ENCODE peak calls at places on chromosomes 7 and 10, in five cellular contexts. K, M, G, H and J are unnamed samples.
A peak's percentile ranks its signal among the peaks of the same experiment; 100 is the strongest.

GRCh38 chr10:120041807-120042545 is 149.4 kb downstream of the SEC23IP start:
- DNase-seq in M (no peak), H (no peak), G (no peak), K (no peak), J (no peak)

GRCh38 chr7:133675510-133676218 is 422.8 kb downstream of the EXOC4 start:
- DNase-seq in G (no peak), K (no peak), H (no peak), M (no peak), J (no peak)

GRCh38 chr10:93752761-93753160 is 5.0 kb upstream of the LGI1 start:
- DNase-seq in K (no peak), M (no peak), G (no peak), H (no peak), J (no peak)

GRCh38 chr7:8260871-8261707 is 878 bp downstream of the ICA1 start:
- DNase-seq in M (no peak), G (no peak), K (peak; percentile 67), H (peak; percentile 56), J (peak; percentile 73)

GRCh38 chr10:96826438-96826837 is 5.7 kb upstream of the LCOR start:
- DNase-seq in H (no peak), K (no peak), G (no peak), M (no peak), J (no peak)

GRCh38 chr10:79139124-79139835 is 70.5 kb downstream of the ZMIZ1 start:
- DNase-seq in K (no peak), M (no peak), G (no peak), H (no peak), J (no peak)

GRCh38 chr7:2666588-2667250 is 21.3 kb upstream of the AMZ1 start:
- DNase-seq in G (no peak), M (no peak), H (no peak), K (no peak), J (no peak)

GRCh38 chr7:122354656-122355055 is 50.1 kb upstream of the FEZF1 start:
- DNase-seq in H (no peak), K (no peak), G (no peak), M (no peak), J (no peak)

GRCh38 chr7:28433604-28434254 is 21.4 kb downstream of the CREB5 start:
- DNase-seq in M (no peak), K (no peak), H (no peak), G (no peak), J (no peak)

GRCh38 chr10:22823109-22823508 is 104.7 kb upstream of the ARMC3 start:
- DNase-seq in H (no peak), M (no peak), G (no peak), K (no peak), J (no peak)

GRCh38 chr7:77413861-77414424 is 2.2 kb downstream of the GSAP start:
- DNase-seq in H (no peak), M (no peak), G (no peak), K (no peak), J (no peak)

GRCh38 chr7:5477723-5478531 is 54.3 kb upstream of the TNRC18 start:
- DNase-seq in M (no peak), G (no peak), K (no peak), H (no peak), J (no peak)

GRCh38 chr7:129343099-129343700 is 91.0 kb upstream of the STRIP2 start:
- DNase-seq in M (no peak), G (no peak), H (peak; percentile 40), K (no peak), J (peak; percentile 17)

GRCh38 chr7:23434147-23434676 is 36.1 kb downstream of the IGF2BP3 start:
- DNase-seq in H (no peak), G (no peak), K (no peak), M (no peak), J (no peak)

GRCh38 chr7:140723002-140723401 is 26.5 kb downstream of the NDUFB2 start:
- DNase-seq in H (no peak), K (no peak), M (no peak), G (no peak), J (no peak)

GRCh38 chr7:156459582-156459981 is 181.0 kb upstream of the RNF32 start:
- DNase-seq in M (no peak), G (no peak), K (no peak), H (no peak), J (no peak)

GRCh38 chr7:75892634-75893272 is 13.9 kb downstream of the RHBDD2 start:
- DNase-seq in K (peak; percentile 28), M (no peak), G (no peak), H (no peak), J (no peak)

GRCh38 chr7:62361-63116 is 129.8 kb upstream of the FAM20C start:
- DNase-seq in K (no peak), G (no peak), M (no peak), H (no peak), J (no peak)

GRCh38 chr7:38463277-38464224 is 167.6 kb downstream of the AMPH start:
- DNase-seq in H (no peak), M (peak; percentile 71), G (peak; percentile 43), K (peak; percentile 44), J (no peak)

GRCh38 chr7:134196439-134196838 is 69.3 kb downstream of the LRGUK start:
- DNase-seq in K (no peak), G (no peak), M (no peak), H (no peak), J (no peak)

GRCh38 chr7:124992881-124993562 is 63.4 kb upstream of the POT1 start:
- DNase-seq in M (no peak), K (peak; percentile 33), H (no peak), G (no peak), J (no peak)

GRCh38 chr10:47192273-47192672 is 107.7 kb upstream of the GDF10 start:
- DNase-seq in G (no peak), K (no peak), H (no peak), M (no peak), J (no peak)

GRCh38 chr7:2123360-2123759 is 109.4 kb downstream of the MAD1L1 start:
- DNase-seq in M (no peak), K (no peak), H (no peak), G (no peak), J (peak; percentile 78)

GRCh38 chr10:22580711-22581110 is 133.7 kb downstream of the PIP4K2A start:
- DNase-seq in H (peak; percentile 63), M (no peak), G (no peak), K (no peak), J (no peak)

GRCh38 chr10:35413985-35414861 is 77.9 kb downstream of the CCNY start:
- DNase-seq in M (no peak), H (no peak), K (no peak), G (no peak), J (no peak)

GRCh38 chr7:151822541-151823181 is 54.3 kb downstream of the PRKAG2 start:
- DNase-seq in G (no peak), H (no peak), M (no peak), K (no peak), J (no peak)

GRCh38 chr10:99870051-99870730 is 87.8 kb downstream of the ABCC2 start:
- DNase-seq in H (no peak), K (no peak), M (no peak), G (no peak), J (no peak)